ENCODE peak calls at places on chromosome 12, in eight cellular contexts. F, Q, U, E, C, V, W and P are unnamed samples.

GRCh38 chr12:64160021-64160717 is 61.9 kb downstream of the KICS2 start:
- DNase-seq in V (no peak), C (no peak), Q (no peak), F (no peak), E (no peak), W (no peak), U (no peak), P (no peak)

GRCh38 chr12:21851151-21851550 is 76.6 kb upstream of the KCNJ8 start:
- DNase-seq in Q (no peak), C (no peak), F (no peak), E (no peak), W (no peak), U (no peak), V (no peak), P (no peak)

GRCh38 chr12:47267571-47267970 is 187.8 kb upstream of the AMIGO2 start:
- DNase-seq in W (no peak), V (no peak), E (peak; percentile 25), U (no peak), F (no peak), Q (no peak), C (no peak), P (no peak)

GRCh38 chr12:62912644-62913043 is 22.3 kb downstream of the PPM1H start:
- DNase-seq in V (no peak), F (no peak), C (no peak), E (no peak), U (no peak), Q (no peak), W (no peak), P (no peak)

GRCh38 chr12:115481141-115481540 is 796.4 kb downstream of the MED13L start:
- DNase-seq in C (no peak), E (no peak), V (no peak), U (no peak), W (no peak), F (no peak), Q (no peak), P (no peak)

GRCh38 chr12:18429366-18429765 is 168.0 kb downstream of the PIK3C2G start:
- DNase-seq in F (no peak), V (no peak), C (no peak), Q (no peak), W (no peak), E (no peak), U (no peak), P (no peak)

GRCh38 chr12:67426067-67426466 is 156.9 kb downstream of the CAND1 start:
- DNase-seq in E (peak; percentile 48), C (no peak), W (no peak), Q (no peak), F (no peak), V (no peak), U (no peak), P (no peak)

GRCh38 chr12:101963703-101964102 is 86.3 kb downstream of the DRAM1 start:
- DNase-seq in Q (no peak), V (no peak), C (no peak), E (no peak), F (no peak), U (no peak), W (no peak), P (no peak)

GRCh38 chr12:76268267-76268666 is 79.9 kb downstream of the BBS10 start:
- DNase-seq in W (no peak), U (no peak), Q (no peak), F (no peak), E (no peak), V (no peak), C (no peak), P (no peak)

GRCh38 chr12:34295366-34296142 is 273.3 kb downstream of the ALG10 start:
- DNase-seq in V (no peak), Q (no peak), E (no peak), C (no peak), W (no peak), U (no peak), F (peak; percentile 2), P (no peak)

GRCh38 chr12:116066381-116067230 is 210.9 kb downstream of the MED13L start:
- DNase-seq in E (peak; percentile 29), F (peak; percentile 24), U (peak; percentile 52), C (peak; percentile 1), Q (peak; percentile 27), W (peak; percentile 22), V (peak; percentile 48), P (no peak)

GRCh38 chr12:128671528-128672042 is 152.2 kb downstream of the SLC15A4 start:
- DNase-seq in F (no peak), W (no peak), E (no peak), U (no peak), V (no peak), Q (no peak), C (no peak), P (no peak)

GRCh38 chr12:44431647-44432352 is 444.3 kb downstream of the NELL2 start:
- DNase-seq in F (no peak), W (no peak), V (no peak), U (no peak), E (no peak), C (no peak), Q (no peak), P (no peak)

GRCh38 chr12:84070311-84070710 is 842.3 kb downstream of the SLC6A15 start:
- DNase-seq in Q (no peak), U (no peak), C (no peak), E (peak; percentile 90), F (peak; percentile 37), W (no peak), V (no peak), P (peak; percentile 55)

GRCh38 chr12:123952037-123952436 is 20.6 kb downstream of the CCDC92 start:
- DNase-seq in U (no peak), C (no peak), V (no peak), F (no peak), W (no peak), E (no peak), Q (no peak), P (no peak)